ENCODE peak calls at places on chromosomes 6 and 20, in four cellular contexts. One of them, this sample, is unnamed.

GRCh38 chr20:35660122-35660937 is 4.4 kb downstream of the CPNE1 start:
- DNase-seq in fibroblast of lung: no peak
- DNase-seq in neural crest cell: no peak
- DNase-seq in BJ: no peak
- DNase-seq in this sample: peak

GRCh38 chr20:57381596-57382503 is 9.3 kb upstream of the RBM38 start:
- DNase-seq in fibroblast of lung: peak
- DNase-seq in neural crest cell: peak
- DNase-seq in BJ: peak
- DNase-seq in this sample: peak

GRCh38 chr6:7255918-7256317 is 57.1 kb downstream of the SSR1 start:
- DNase-seq in fibroblast of lung: no peak
- DNase-seq in neural crest cell: no peak
- DNase-seq in BJ: no peak
- DNase-seq in this sample: no peak

GRCh38 chr6:36110053-36110452 is 20.3 kb upstream of the MAPK13 start:
- DNase-seq in fibroblast of lung: no peak
- DNase-seq in neural crest cell: no peak
- DNase-seq in BJ: no peak
- DNase-seq in this sample: no peak

GRCh38 chr6:15430181-15430580 is 184.3 kb downstream of the JARID2 start:
- DNase-seq in fibroblast of lung: peak
- DNase-seq in neural crest cell: no peak
- DNase-seq in BJ: no peak
- DNase-seq in this sample: no peak

GRCh38 chr6:144528605-144529425 is 243.7 kb downstream of the UTRN start:
- DNase-seq in fibroblast of lung: no peak
- DNase-seq in neural crest cell: no peak
- DNase-seq in BJ: no peak
- DNase-seq in this sample: no peak

GRCh38 chr20:20368414-20369352 is 779 bp downstream of the INSM1 start:
- DNase-seq in fibroblast of lung: no peak
- DNase-seq in neural crest cell: no peak
- DNase-seq in BJ: no peak
- DNase-seq in this sample: no peak

GRCh38 chr6:111725446-111726112 is 119.9 kb upstream of the TRAF3IP2 start:
- DNase-seq in fibroblast of lung: no peak
- DNase-seq in neural crest cell: no peak
- DNase-seq in BJ: no peak
- DNase-seq in this sample: no peak

GRCh38 chr20:4633780-4634179 is 87.9 kb upstream of the PRND start:
- DNase-seq in fibroblast of lung: peak
- DNase-seq in neural crest cell: no peak
- DNase-seq in BJ: peak
- DNase-seq in this sample: no peak

GRCh38 chr6:145814035-145814500 is 527 bp downstream of the FBXO30 start:
- DNase-seq in fibroblast of lung: no peak
- DNase-seq in neural crest cell: peak
- DNase-seq in BJ: no peak
- DNase-seq in this sample: peak

GRCh38 chr6:32664827-32665362 is 1.6 kb downstream of the HLA-DQB1 start:
- DNase-seq in fibroblast of lung: no peak
- DNase-seq in neural crest cell: peak
- DNase-seq in BJ: no peak
- DNase-seq in this sample: no peak

GRCh38 chr20:62141397-62142251 is 1.6 kb downstream of the PSMA7 start:
- DNase-seq in fibroblast of lung: peak
- DNase-seq in neural crest cell: no peak
- DNase-seq in BJ: no peak
- DNase-seq in this sample: no peak

GRCh38 chr6:50720623-50721022 is 7.3 kb downstream of the TFAP2D start:
- DNase-seq in fibroblast of lung: no peak
- DNase-seq in neural crest cell: no peak
- DNase-seq in BJ: no peak
- DNase-seq in this sample: no peak

GRCh38 chr6:30619561-30619960 is 1.9 kb downstream of the MRPS18B start:
- DNase-seq in fibroblast of lung: no peak
- DNase-seq in neural crest cell: no peak
- DNase-seq in BJ: no peak
- DNase-seq in this sample: no peak

GRCh38 chr6:36610576-36611336 is 16.6 kb downstream of the SRSF3 start:
- DNase-seq in fibroblast of lung: no peak
- DNase-seq in neural crest cell: no peak
- DNase-seq in BJ: no peak
- DNase-seq in this sample: no peak

GRCh38 chr6:30752164-30752927 is 8.0 kb upstream of the IER3 start:
- DNase-seq in fibroblast of lung: peak
- DNase-seq in neural crest cell: no peak
- DNase-seq in BJ: peak
- DNase-seq in this sample: peak

GRCh38 chr6:40340957-40341356 is 246.2 kb downstream of the LRFN2 start:
- DNase-seq in fibroblast of lung: no peak
- DNase-seq in neural crest cell: no peak
- DNase-seq in BJ: no peak
- DNase-seq in this sample: no peak

GRCh38 chr20:45919536-45919933 is 7.6 kb upstream of the PLTP start:
- DNase-seq in fibroblast of lung: peak
- DNase-seq in neural crest cell: no peak
- DNase-seq in BJ: no peak
- DNase-seq in this sample: peak

GRCh38 chr6:126633362-126633761 is 293.4 kb downstream of the CENPW start:
- DNase-seq in fibroblast of lung: peak
- DNase-seq in neural crest cell: no peak
- DNase-seq in BJ: no peak
- DNase-seq in this sample: no peak

GRCh38 chr20:4113996-4114603 is 98.7 kb upstream of the RNF24 start:
- DNase-seq in fibroblast of lung: no peak
- DNase-seq in neural crest cell: no peak
- DNase-seq in BJ: no peak
- DNase-seq in this sample: no peak

GRCh38 chr6:104995989-104996617 is 39.2 kb downstream of the LIN28B start:
- DNase-seq in fibroblast of lung: peak
- DNase-seq in neural crest cell: no peak
- DNase-seq in BJ: no peak
- DNase-seq in this sample: no peak

GRCh38 chr20:58549681-58550542 is 34.7 kb upstream of the APCDD1L start:
- DNase-seq in fibroblast of lung: no peak
- DNase-seq in neural crest cell: no peak
- DNase-seq in BJ: no peak
- DNase-seq in this sample: peak

GRCh38 chr6:32895006-32895345 is 41.0 kb downstream of the PSMB9 start:
- DNase-seq in fibroblast of lung: no peak
- DNase-seq in neural crest cell: no peak
- DNase-seq in BJ: no peak
- DNase-seq in this sample: no peak

GRCh38 chr20:51500936-51501335 is 41.6 kb downstream of the NFATC2 start:
- DNase-seq in fibroblast of lung: no peak
- DNase-seq in neural crest cell: no peak
- DNase-seq in BJ: no peak
- DNase-seq in this sample: no peak

GRCh38 chr6:109526905-109527628 is 44.0 kb upstream of the ZBTB24 start:
- DNase-seq in fibroblast of lung: peak
- DNase-seq in neural crest cell: peak
- DNase-seq in BJ: no peak
- DNase-seq in this sample: no peak

GRCh38 chr6:142013286-142013685 is 119.4 kb upstream of the GJE1 start:
- DNase-seq in fibroblast of lung: peak
- DNase-seq in neural crest cell: no peak
- DNase-seq in BJ: peak
- DNase-seq in this sample: no peak

GRCh38 chr20:20212675-20213096 is 155.2 kb upstream of the INSM1 start:
- DNase-seq in fibroblast of lung: no peak
- DNase-seq in neural crest cell: no peak
- DNase-seq in BJ: no peak
- DNase-seq in this sample: no peak

GRCh38 chr20:44979090-44979621 is 12.8 kb downstream of the STK4 start:
- DNase-seq in fibroblast of lung: peak
- DNase-seq in neural crest cell: no peak
- DNase-seq in BJ: no peak
- DNase-seq in this sample: no peak

GRCh38 chr6:44050872-44051421 is 76.3 kb downstream of the MRPL14 start:
- DNase-seq in fibroblast of lung: no peak
- DNase-seq in neural crest cell: no peak
- DNase-seq in BJ: no peak
- DNase-seq in this sample: no peak

GRCh38 chr6:347232-347631 is 44.3 kb upstream of the IRF4 start:
- DNase-seq in fibroblast of lung: no peak
- DNase-seq in neural crest cell: no peak
- DNase-seq in BJ: no peak
- DNase-seq in this sample: no peak

GRCh38 chr20:2692036-2692885 is at the start of gene EBF4:
- DNase-seq in fibroblast of lung: peak
- DNase-seq in neural crest cell: peak
- DNase-seq in BJ: no peak
- DNase-seq in this sample: no peak

GRCh38 chr6:148251286-148251685 is 91.4 kb upstream of the SASH1 start:
- DNase-seq in fibroblast of lung: peak
- DNase-seq in neural crest cell: no peak
- DNase-seq in BJ: no peak
- DNase-seq in this sample: no peak

GRCh38 chr6:165858571-165858970 is 195.5 kb upstream of the PDE10A start:
- DNase-seq in fibroblast of lung: no peak
- DNase-seq in neural crest cell: no peak
- DNase-seq in BJ: no peak
- DNase-seq in this sample: no peak

GRCh38 chr6:149098700-149099276 is 218.7 kb upstream of the TAB2 start:
- DNase-seq in fibroblast of lung: no peak
- DNase-seq in neural crest cell: no peak
- DNase-seq in BJ: no peak
- DNase-seq in this sample: no peak

GRCh38 chr6:89483111-89483720 is 50.3 kb downstream of the ANKRD6 start:
- DNase-seq in fibroblast of lung: no peak
- DNase-seq in neural crest cell: peak
- DNase-seq in BJ: no peak
- DNase-seq in this sample: no peak

GRCh38 chr6:21201673-21202430 is 391.7 kb upstream of the SOX4 start:
- DNase-seq in fibroblast of lung: no peak
- DNase-seq in neural crest cell: no peak
- DNase-seq in BJ: no peak
- DNase-seq in this sample: no peak

GRCh38 chr6:90586675-90587638 is at the start of gene MAP3K7:
- DNase-seq in fibroblast of lung: peak
- DNase-seq in neural crest cell: peak
- DNase-seq in BJ: peak
- DNase-seq in this sample: peak

DNA sequence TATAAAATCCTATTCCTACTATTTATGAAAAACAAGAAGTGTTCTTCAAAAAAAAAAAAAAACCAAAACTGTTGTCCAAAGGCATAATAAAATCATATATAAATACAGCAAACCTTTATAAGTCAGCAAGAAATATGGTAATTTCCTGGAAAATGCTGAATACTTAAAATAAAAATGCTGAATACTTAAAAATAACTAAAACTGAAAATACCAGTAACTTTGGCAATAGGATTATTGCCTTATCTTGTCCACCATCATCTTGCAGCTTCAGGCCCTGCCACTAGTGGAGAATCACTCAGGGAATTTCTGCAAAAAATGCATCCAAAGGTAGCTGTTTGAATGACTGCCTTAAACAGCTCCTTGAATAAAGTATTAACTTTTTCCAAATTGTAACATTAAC is 24.5 kb downstream of the CCNC start:
- DNase-seq in fibroblast of lung: no peak
- DNase-seq in neural crest cell: no peak
- DNase-seq in BJ: no peak
- DNase-seq in this sample: no peak
- TF ChIP-seq CTCF in fibroblast of lung: no peak
- TF ChIP-seq CTCF in neural crest cell: peak
- TF ChIP-seq CTCF in BJ: no peak
- TF ChIP-seq CTCF in this sample: no peak

GRCh38 chr20:9884666-9885065 is 45.8 kb upstream of the PAK5 start:
- DNase-seq in fibroblast of lung: no peak
- DNase-seq in neural crest cell: no peak
- DNase-seq in BJ: no peak
- DNase-seq in this sample: no peak
- TF ChIP-seq CTCF in fibroblast of lung: no peak
- TF ChIP-seq CTCF in neural crest cell: no peak
- TF ChIP-seq CTCF in BJ: peak
- TF ChIP-seq CTCF in this sample: peak

GRCh38 chr20:10537850-10538480 is 102.9 kb downstream of the SLX4IP start:
- DNase-seq in fibroblast of lung: peak
- DNase-seq in neural crest cell: no peak
- DNase-seq in BJ: no peak
- DNase-seq in this sample: no peak

GRCh38 chr20:10532351-10532750 is 97.2 kb downstream of the SLX4IP start:
- DNase-seq in fibroblast of lung: no peak
- DNase-seq in neural crest cell: no peak
- DNase-seq in BJ: no peak
- DNase-seq in this sample: no peak

GRCh38 chr20:10539818-10540553 is 104.9 kb downstream of the SLX4IP start:
- DNase-seq in fibroblast of lung: no peak
- DNase-seq in neural crest cell: no peak
- DNase-seq in BJ: no peak
- DNase-seq in this sample: no peak

GRCh38 chr20:10538768-10539167 is 103.7 kb downstream of the SLX4IP start:
- DNase-seq in fibroblast of lung: no peak
- DNase-seq in neural crest cell: no peak
- DNase-seq in BJ: no peak
- DNase-seq in this sample: no peak

DNA sequence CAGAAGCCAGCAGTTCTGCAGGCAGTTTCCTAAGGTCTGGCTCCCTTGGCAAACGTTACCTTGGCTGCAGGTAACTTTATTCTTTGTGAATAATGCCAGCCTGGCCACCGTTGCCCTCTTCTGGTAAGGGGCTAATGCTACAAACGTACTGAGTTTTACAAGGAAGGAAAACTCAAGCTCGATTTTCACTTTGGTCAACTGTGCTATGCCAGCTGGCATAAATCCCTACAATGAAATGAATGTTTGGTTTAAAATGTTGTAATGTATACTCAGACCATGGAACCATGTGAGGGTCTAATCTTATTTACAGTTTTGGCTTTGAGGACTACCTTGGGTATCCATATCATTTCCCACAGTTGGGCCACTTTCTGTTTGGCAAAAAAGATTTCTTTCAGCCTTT is 101.4 kb downstream of the SLX4IP start:
- DNase-seq in fibroblast of lung: peak
- DNase-seq in neural crest cell: no peak
- DNase-seq in BJ: no peak
- DNase-seq in this sample: no peak
- TF ChIP-seq CTCF in fibroblast of lung: peak
- TF ChIP-seq CTCF in neural crest cell: peak
- TF ChIP-seq CTCF in BJ: peak
- TF ChIP-seq CTCF in this sample: peak

GRCh38 chr6:129893513-129894098 is 32.5 kb upstream of the TMEM244 start:
- DNase-seq in fibroblast of lung: peak
- DNase-seq in neural crest cell: no peak
- DNase-seq in BJ: peak
- DNase-seq in this sample: no peak
- TF ChIP-seq CTCF in fibroblast of lung: peak
- TF ChIP-seq CTCF in neural crest cell: peak
- TF ChIP-seq CTCF in BJ: peak
- TF ChIP-seq CTCF in this sample: peak